ENCODE peak calls at places on chromosomes 2 and 18, in four cellular contexts. N is uterus, G is heart left ventricle, P is colonic mucosa. U is an unnamed sample.

GRCh38 chr18:42030586-42031182 is 75.7 kb downstream of the PIK3C3 start:
- DNase-seq in N (no peak), G (no peak), P (no peak), U (no peak)

GRCh38 chr2:236794558-236794957 is 224.9 kb downstream of the ACKR3 start:
- DNase-seq in N (no peak), G (peak; percentile 16), P (no peak), U (no peak)

GRCh38 chr2:102302458-102302857 is 8.9 kb upstream of the IL1RL1 start:
- DNase-seq in N (no peak), G (no peak), P (no peak), U (no peak)

GRCh38 chr2:197972017-197972416 is 167.6 kb downstream of the PLCL1 start:
- DNase-seq in N (peak; percentile 20), G (peak; percentile 43), P (peak; percentile 29), U (no peak)

GRCh38 chr2:210099940-210100339 is 71.3 kb downstream of the KANSL1L start:
- DNase-seq in N (no peak), G (no peak), P (no peak), U (no peak)

GRCh38 chr18:8858888-8859511 is 153.6 kb downstream of the MTCL1 start:
- DNase-seq in N (no peak), G (no peak), P (no peak), U (no peak)

GRCh38 chr2:23587330-23587729 is 202.4 kb downstream of the KLHL29 start:
- DNase-seq in N (no peak), G (no peak), P (no peak), U (no peak)

GRCh38 chr2:105328281-105329196 is 996 bp downstream of the TGFBRAP1 start:
- DNase-seq in N (no peak), G (no peak), P (peak; percentile 54), U (no peak)

GRCh38 chr2:204920776-204921175 is 375.5 kb downstream of the PARD3B start:
- DNase-seq in N (no peak), G (no peak), P (no peak), U (no peak)

GRCh38 chr2:204265701-204266310 is 279.5 kb upstream of the PARD3B start:
- DNase-seq in N (no peak), G (no peak), P (no peak), U (no peak)

GRCh38 chr2:43348904-43349725 is 122.7 kb upstream of the ZFP36L2 start:
- DNase-seq in N (peak; percentile 55), G (no peak), P (no peak), U (no peak)

GRCh38 chr2:75647771-75648170 is 1.2 kb downstream of the MRPL19 start:
- DNase-seq in N (no peak), G (no peak), P (no peak), U (no peak)

GRCh38 chr18:75923169-75923568 is 495.7 kb upstream of the SMIM21 start:
- DNase-seq in N (peak; percentile 41), G (peak; percentile 91), P (no peak), U (peak; percentile 63)

GRCh38 chr18:58562999-58563667 is 65.8 kb downstream of the ALPK2 start:
- DNase-seq in N (no peak), G (no peak), P (no peak), U (no peak)

GRCh38 chr2:11411768-11412448 is 54.1 kb downstream of the E2F6 start:
- DNase-seq in N (peak; percentile 49), G (peak; percentile 67), P (peak; percentile 77), U (no peak)

GRCh38 chr2:53217250-53217649 is 550.4 kb upstream of the CHAC2 start:
- DNase-seq in N (no peak), G (no peak), P (no peak), U (no peak)

GRCh38 chr18:23971656-23972230 is 42.8 kb upstream of the TTC39C start:
- DNase-seq in N (no peak), G (no peak), P (no peak), U (no peak)

GRCh38 chr2:60745330-60745729 is 10.7 kb upstream of the PAPOLG start:
- DNase-seq in N (no peak), G (no peak), P (no peak), U (no peak)

GRCh38 chr2:102144128-102144527 is 1.6 kb downstream of the IL1R1 start:
- DNase-seq in N (no peak), G (peak; percentile 44), P (no peak), U (no peak)

GRCh38 chr2:172253190-172254052 is 150.7 kb upstream of the DLX2 start:
- DNase-seq in N (no peak), G (no peak), P (peak; percentile 53), U (peak; percentile 22)

GRCh38 chr2:27737676-27738348 is 33.7 kb upstream of the MRPL33 start:
- DNase-seq in N (no peak), G (no peak), P (no peak), U (no peak)

GRCh38 chr2:46981662-46982351 is 66.2 kb upstream of the MCFD2 start:
- DNase-seq in N (no peak), G (peak; percentile 19), P (peak; percentile 36), U (no peak)

GRCh38 chr2:120939595-120940318 is 204.1 kb downstream of the GLI2 start:
- DNase-seq in N (no peak), G (no peak), P (no peak), U (no peak)

GRCh38 chr2:175167076-175167791 is 769 bp downstream of the ATF2 start:
- DNase-seq in N (peak; percentile 42), G (peak; percentile 28), P (peak; percentile 61), U (no peak)

GRCh38 chr2:215624423-215624829 is 188.6 kb upstream of the FN1 start:
- DNase-seq in N (peak; percentile 34), G (no peak), P (no peak), U (no peak)

GRCh38 chr2:30255466-30256408 is 24.4 kb downstream of the LBH start:
- DNase-seq in N (no peak), G (no peak), P (no peak), U (peak; percentile 61)

GRCh38 chr18:12038661-12039417 is 54.8 kb upstream of the ANKRD62 start:
- DNase-seq in N (peak; percentile 84), G (peak; percentile 89), P (peak; percentile 84), U (peak; percentile 47)

GRCh38 chr18:45133246-45133645 is 452.6 kb downstream of the SETBP1 start:
- DNase-seq in N (no peak), G (no peak), P (no peak), U (no peak)

GRCh38 chr2:219149667-219150066 is 10.9 kb downstream of the NHEJ1 start:
- DNase-seq in N (no peak), G (no peak), P (no peak), U (no peak)

GRCh38 chr2:228556707-228557106 is 375.2 kb upstream of the SPHKAP start:
- DNase-seq in N (no peak), G (no peak), P (peak; percentile 63), U (no peak)

U was measured in LNCaP clone FGC.